ENCODE peak calls at places on chromosome 14, in ten cellular contexts. I is left ventricle myocardium inferior; Q is RCC 7860; Z is endodermal cell; Y is lung microvascular endothelial cell; N is activated CD8-positive, alpha-beta memory T cell treated with anti-CD3 and anti-CD28 coated beads for 4 hours; O is activated naive CD8-positive, alpha-beta T cell treated with anti-CD3 and anti-CD28 coated beads for 36 hours; K is stimulated activated CD4-positive, alpha-beta T cell treated with anti-CD3 and anti-CD28 coated beads, Interleukin-4, amount 100 ng/mL, for 48 hours; U is WERI-Rb-1; T is hippocampal formation. V is an unnamed sample.

GRCh38 chr14:71235865-71236264 is 328.6 kb downstream of the PCNX1 start:
- DNase-seq in I (peak; percentile 42), Q (no peak), Z (no peak), Y (peak; percentile 76), N (no peak), O (no peak), K (no peak), U (no peak), T (peak; percentile 18), V (no peak)

GRCh38 chr14:86237733-86238132 is 707.8 kb downstream of the FLRT2 start:
- DNase-seq in I (no peak), Q (no peak), Z (peak; percentile 69), Y (no peak), N (no peak), O (no peak), K (no peak), U (no peak), T (no peak), V (no peak)

GRCh38 chr14:35814371-35815005 is 5.4 kb upstream of the RALGAPA1 start:
- DNase-seq in I (no peak), Q (no peak), Z (peak; percentile 91), Y (peak; percentile 68), N (peak; percentile 64), O (peak; percentile 74), K (peak; percentile 74), U (peak; percentile 84), T (peak; percentile 28), V (peak; percentile 40)

GRCh38 chr14:68245146-68246073 is 425.8 kb downstream of the RAD51B start:
- DNase-seq in I (no peak), Q (no peak), Z (no peak), Y (no peak), N (no peak), O (no peak), K (no peak), U (no peak), T (no peak), V (no peak)

GRCh38 chr14:23137221-23138172 is 18.4 kb upstream of the CEBPE start:
- DNase-seq in I (no peak), Q (no peak), Z (no peak), Y (no peak), N (no peak), O (no peak), K (no peak), U (no peak), T (no peak), V (no peak)

GRCh38 chr14:105249175-105250007 is 1.1 kb downstream of the BTBD6 start:
- DNase-seq in I (no peak), Q (no peak), Z (peak; percentile 73), Y (peak; percentile 23), N (no peak), O (no peak), K (no peak), U (peak; percentile 48), T (no peak), V (no peak)

GRCh38 chr14:21068521-21069387 is 1.4 kb upstream of the ARHGEF40 start:
- DNase-seq in I (peak; percentile 47), Q (no peak), Z (peak; percentile 82), Y (peak; percentile 78), N (peak; percentile 31), O (peak; percentile 50), K (no peak), U (peak; percentile 70), T (peak; percentile 57), V (no peak)

GRCh38 chr14:90624732-90625444 is 191.3 kb downstream of the TTC7B start:
- DNase-seq in I (no peak), Q (no peak), Z (peak; percentile 68), Y (no peak), N (no peak), O (no peak), K (no peak), U (no peak), T (no peak), V (no peak)

GRCh38 chr14:41461380-41461779 is 145.3 kb upstream of the LRFN5 start:
- DNase-seq in I (no peak), Q (no peak), Z (no peak), Y (no peak), N (no peak), O (no peak), K (no peak), U (no peak), T (no peak), V (no peak)

GRCh38 chr14:67833403-67833802 is 13.8 kb downstream of the RAD51B start:
- DNase-seq in I (no peak), Q (no peak), Z (no peak), Y (no peak), N (no peak), O (no peak), K (no peak), U (no peak), T (no peak), V (no peak)

GRCh38 chr14:103543721-103544626 is 15.0 kb downstream of the TRMT61A start:
- DNase-seq in I (peak; percentile 56), Q (no peak), Z (no peak), Y (peak; percentile 39), N (no peak), O (no peak), K (no peak), U (no peak), T (peak; percentile 80), V (no peak)

GRCh38 chr14:59845245-59845644 is 25.3 kb downstream of the RTN1 start:
- DNase-seq in I (no peak), Q (no peak), Z (no peak), Y (no peak), N (no peak), O (no peak), K (no peak), U (no peak), T (no peak), V (no peak)

GRCh38 chr14:53954551-53955233 is 1.9 kb downstream of the BMP4 start:
- DNase-seq in I (peak; percentile 32), Q (no peak), Z (peak; percentile 74), Y (peak; percentile 64), N (no peak), O (no peak), K (no peak), U (no peak), T (no peak), V (peak; percentile 30)

GRCh38 chr14:65637780-65638179 is 225.2 kb downstream of the FUT8 start:
- DNase-seq in I (no peak), Q (peak; percentile 3), Z (no peak), Y (no peak), N (peak; percentile 19), O (peak; percentile 70), K (peak; percentile 30), U (no peak), T (no peak), V (no peak)

GRCh38 chr14:22976620-22977433 is 5.5 kb downstream of the AJUBA start:
- DNase-seq in I (no peak), Q (peak; percentile 70), Z (peak; percentile 67), Y (peak; percentile 44), N (no peak), O (no peak), K (no peak), U (peak; percentile 16), T (no peak), V (peak; percentile 85)

GRCh38 chr14:70563417-70563816 is 28.6 kb upstream of the ADAM20 start:
- DNase-seq in I (no peak), Q (no peak), Z (no peak), Y (no peak), N (no peak), O (no peak), K (no peak), U (no peak), T (no peak), V (no peak)

V was measured in HS-27A.